ENCODE peak calls at places on chromosomes 13 and 19, in ten cellular contexts. One of them, this sample, is unnamed.

GRCh38 chr19:18046066-18046718 is 38.2 kb downstream of the ARRDC2 start:
- DNase-seq in brain microvascular endothelial cell: peak; percentile 59
- DNase-seq in mucosa of gallbladder: peak; percentile 49
- DNase-seq in kidney epithelial cell: peak; percentile 53
- DNase-seq in ovary: no peak
- DNase-seq in non-pigmented ciliary epithelial cell: peak; percentile 35
- DNase-seq in amygdala: no peak
- DNase-seq in astrocyte of the cerebellum: no peak
- DNase-seq in stimulated activated CD4-positive, alpha-beta T cell treated with anti-CD3 and anti-CD28 coated beads, Interleukin-4, amount 100 ng/mL, for 4 hours: no peak
- DNase-seq in CD8-positive, alpha-beta memory T cell: no peak
- DNase-seq in this sample: peak; percentile 95

GRCh38 chr19:927044-927706 is 1.3 kb downstream of the ARID3A start:
- DNase-seq in brain microvascular endothelial cell: no peak
- DNase-seq in mucosa of gallbladder: no peak
- DNase-seq in kidney epithelial cell: no peak
- DNase-seq in ovary: peak; percentile 64
- DNase-seq in non-pigmented ciliary epithelial cell: no peak
- DNase-seq in amygdala: no peak
- DNase-seq in astrocyte of the cerebellum: no peak
- DNase-seq in stimulated activated CD4-positive, alpha-beta T cell treated with anti-CD3 and anti-CD28 coated beads, Interleukin-4, amount 100 ng/mL, for 4 hours: no peak
- DNase-seq in CD8-positive, alpha-beta memory T cell: no peak
- DNase-seq in this sample: no peak

GRCh38 chr19:1182727-1183126 is 8.7 kb upstream of the SBNO2 start:
- DNase-seq in brain microvascular endothelial cell: no peak
- DNase-seq in mucosa of gallbladder: no peak
- DNase-seq in kidney epithelial cell: no peak
- DNase-seq in ovary: no peak
- DNase-seq in non-pigmented ciliary epithelial cell: no peak
- DNase-seq in amygdala: no peak
- DNase-seq in astrocyte of the cerebellum: no peak
- DNase-seq in stimulated activated CD4-positive, alpha-beta T cell treated with anti-CD3 and anti-CD28 coated beads, Interleukin-4, amount 100 ng/mL, for 4 hours: no peak
- DNase-seq in CD8-positive, alpha-beta memory T cell: no peak
- DNase-seq in this sample: no peak

GRCh38 chr13:75550159-75550567 is 572 bp downstream of the UCHL3 start:
- DNase-seq in brain microvascular endothelial cell: peak; percentile 83
- DNase-seq in mucosa of gallbladder: no peak
- DNase-seq in kidney epithelial cell: no peak
- DNase-seq in ovary: no peak
- DNase-seq in non-pigmented ciliary epithelial cell: no peak
- DNase-seq in amygdala: no peak
- DNase-seq in astrocyte of the cerebellum: peak; percentile 53
- DNase-seq in stimulated activated CD4-positive, alpha-beta T cell treated with anti-CD3 and anti-CD28 coated beads, Interleukin-4, amount 100 ng/mL, for 4 hours: peak; percentile 39
- DNase-seq in CD8-positive, alpha-beta memory T cell: no peak
- DNase-seq in this sample: peak; percentile 76

GRCh38 chr13:113552079-113552478 is 32.5 kb upstream of the TFDP1 start:
- DNase-seq in brain microvascular endothelial cell: no peak
- DNase-seq in mucosa of gallbladder: no peak
- DNase-seq in kidney epithelial cell: no peak
- DNase-seq in ovary: peak; percentile 9
- DNase-seq in non-pigmented ciliary epithelial cell: no peak
- DNase-seq in amygdala: no peak
- DNase-seq in astrocyte of the cerebellum: no peak
- DNase-seq in stimulated activated CD4-positive, alpha-beta T cell treated with anti-CD3 and anti-CD28 coated beads, Interleukin-4, amount 100 ng/mL, for 4 hours: no peak
- DNase-seq in CD8-positive, alpha-beta memory T cell: peak; percentile 35
- DNase-seq in this sample: no peak

GRCh38 chr13:34076943-34077703 is 259.2 kb downstream of the RFC3 start:
- DNase-seq in brain microvascular endothelial cell: peak; percentile 41
- DNase-seq in mucosa of gallbladder: no peak
- DNase-seq in kidney epithelial cell: no peak
- DNase-seq in ovary: no peak
- DNase-seq in non-pigmented ciliary epithelial cell: no peak
- DNase-seq in amygdala: no peak
- DNase-seq in astrocyte of the cerebellum: peak; percentile 5
- DNase-seq in stimulated activated CD4-positive, alpha-beta T cell treated with anti-CD3 and anti-CD28 coated beads, Interleukin-4, amount 100 ng/mL, for 4 hours: no peak
- DNase-seq in CD8-positive, alpha-beta memory T cell: no peak
- DNase-seq in this sample: no peak

GRCh38 chr19:9115307-9115813 is at the start of gene OR7G1:
- DNase-seq in brain microvascular endothelial cell: no peak
- DNase-seq in mucosa of gallbladder: no peak
- DNase-seq in kidney epithelial cell: no peak
- DNase-seq in ovary: no peak
- DNase-seq in non-pigmented ciliary epithelial cell: no peak
- DNase-seq in amygdala: no peak
- DNase-seq in astrocyte of the cerebellum: no peak
- DNase-seq in stimulated activated CD4-positive, alpha-beta T cell treated with anti-CD3 and anti-CD28 coated beads, Interleukin-4, amount 100 ng/mL, for 4 hours: no peak
- DNase-seq in CD8-positive, alpha-beta memory T cell: no peak
- DNase-seq in this sample: no peak

GRCh38 chr19:31226536-31226935 is 122.7 kb downstream of the TSHZ3 start:
- DNase-seq in brain microvascular endothelial cell: no peak
- DNase-seq in mucosa of gallbladder: no peak
- DNase-seq in kidney epithelial cell: no peak
- DNase-seq in ovary: no peak
- DNase-seq in non-pigmented ciliary epithelial cell: no peak
- DNase-seq in amygdala: no peak
- DNase-seq in astrocyte of the cerebellum: no peak
- DNase-seq in stimulated activated CD4-positive, alpha-beta T cell treated with anti-CD3 and anti-CD28 coated beads, Interleukin-4, amount 100 ng/mL, for 4 hours: no peak
- DNase-seq in CD8-positive, alpha-beta memory T cell: no peak
- DNase-seq in this sample: no peak

GRCh38 chr13:51679616-51680015 is 95.4 kb downstream of the WDFY2 start:
- DNase-seq in brain microvascular endothelial cell: no peak
- DNase-seq in mucosa of gallbladder: no peak
- DNase-seq in kidney epithelial cell: no peak
- DNase-seq in ovary: no peak
- DNase-seq in non-pigmented ciliary epithelial cell: no peak
- DNase-seq in amygdala: no peak
- DNase-seq in astrocyte of the cerebellum: no peak
- DNase-seq in stimulated activated CD4-positive, alpha-beta T cell treated with anti-CD3 and anti-CD28 coated beads, Interleukin-4, amount 100 ng/mL, for 4 hours: no peak
- DNase-seq in CD8-positive, alpha-beta memory T cell: no peak
- DNase-seq in this sample: no peak

GRCh38 chr19:7109678-7110289 is 40.3 kb downstream of the ZNF557 start:
- DNase-seq in brain microvascular endothelial cell: peak; percentile 3
- DNase-seq in mucosa of gallbladder: no peak
- DNase-seq in kidney epithelial cell: no peak
- DNase-seq in ovary: no peak
- DNase-seq in non-pigmented ciliary epithelial cell: no peak
- DNase-seq in amygdala: no peak
- DNase-seq in astrocyte of the cerebellum: no peak
- DNase-seq in stimulated activated CD4-positive, alpha-beta T cell treated with anti-CD3 and anti-CD28 coated beads, Interleukin-4, amount 100 ng/mL, for 4 hours: no peak
- DNase-seq in CD8-positive, alpha-beta memory T cell: no peak
- DNase-seq in this sample: no peak

GRCh38 chr19:32475393-32475792 is 69.8 kb downstream of the DPY19L3 start:
- DNase-seq in brain microvascular endothelial cell: no peak
- DNase-seq in mucosa of gallbladder: no peak
- DNase-seq in kidney epithelial cell: no peak
- DNase-seq in ovary: no peak
- DNase-seq in non-pigmented ciliary epithelial cell: no peak
- DNase-seq in amygdala: no peak
- DNase-seq in astrocyte of the cerebellum: no peak
- DNase-seq in stimulated activated CD4-positive, alpha-beta T cell treated with anti-CD3 and anti-CD28 coated beads, Interleukin-4, amount 100 ng/mL, for 4 hours: no peak
- DNase-seq in CD8-positive, alpha-beta memory T cell: no peak
- DNase-seq in this sample: no peak